ENCODE peak calls at places on chromosomes 12 and 14, in six cellular contexts. Z is AG04450; F is stimulated activated effector memory CD8-positive, alpha-beta T cell treated with anti-CD3 and anti-CD28 coated beads, Interleukin-12 subunit alpha, Interleukin-12 subunit beta, amount 100 ng/mL, for 72 hours; U is IMR-90; O is hippocampal formation; L is astrocyte of the spinal cord. C is an unnamed sample.

GRCh38 chr12:109951751-109952150 is 44.4 kb downstream of the GIT2 start:
- DNase-seq in O (no peak), F (no peak), Z (peak; percentile 85), L (peak; percentile 90), U (peak; percentile 98), C (no peak)

GRCh38 chr14:87896393-87897380 is 96.3 kb downstream of the GALC start:
- DNase-seq in Z (peak; percentile 36), O (peak; percentile 71), L (peak; percentile 64), F (no peak), U (peak; percentile 56), C (peak; percentile 41)

GRCh38 chr14:96486705-96487104 is 15.5 kb upstream of the PAPOLA start:
- DNase-seq in U (no peak), F (no peak), L (no peak), Z (no peak), O (no peak), C (no peak)

GRCh38 chr12:75657866-75658265 is 146.5 kb upstream of the KRR1 start:
- DNase-seq in Z (no peak), O (no peak), L (no peak), U (no peak), F (no peak), C (no peak)

GRCh38 chr12:59651230-59651920 is 55.5 kb downstream of the SLC16A7 start:
- DNase-seq in U (peak; percentile 25), Z (no peak), L (peak; percentile 44), O (no peak), F (no peak), C (no peak)

GRCh38 chr12:120019197-120019596 is 30.2 kb downstream of the BICDL1 start:
- DNase-seq in F (no peak), Z (no peak), L (no peak), O (no peak), U (no peak), C (no peak)

GRCh38 chr14:93042968-93043940 is 72.5 kb downstream of the ITPK1 start:
- DNase-seq in L (peak; percentile 74), U (peak; percentile 63), O (no peak), Z (no peak), F (no peak), C (peak; percentile 36)

GRCh38 chr12:94829552-94829951 is 173.9 kb downstream of the NDUFA12 start:
- DNase-seq in F (no peak), U (peak; percentile 12), O (no peak), Z (no peak), L (no peak), C (no peak)

GRCh38 chr12:119631930-119632678 is 35.8 kb upstream of the PRKAB1 start:
- DNase-seq in O (no peak), Z (no peak), U (no peak), F (no peak), L (peak; percentile 73), C (no peak)

GRCh38 chr12:15701212-15701611 is 88.0 kb downstream of the EPS8 start:
- DNase-seq in F (no peak), U (peak; percentile 70), O (no peak), Z (no peak), L (peak; percentile 76), C (peak; percentile 61)

GRCh38 chr14:89983375-89983774 is 27.6 kb downstream of the TDP1 start:
- DNase-seq in L (no peak), O (no peak), Z (no peak), U (no peak), F (no peak), C (no peak)

GRCh38 chr14:69226736-69227135 is 33.2 kb upstream of the GALNT16 start:
- DNase-seq in L (no peak), F (no peak), U (no peak), Z (no peak), O (no peak), C (no peak)

GRCh38 chr12:56931474-56931978 is 2.7 kb downstream of the SDR9C7 start:
- DNase-seq in O (no peak), Z (peak; percentile 34), U (peak; percentile 57), L (peak; percentile 27), F (no peak), C (peak; percentile 92)

GRCh38 chr12:67517181-67517887 is 131.2 kb upstream of the DYRK2 start:
- DNase-seq in F (no peak), Z (no peak), U (no peak), L (peak; percentile 74), O (no peak), C (no peak)